ENCODE peak calls at places on chromosomes 13 and 19, in four cellular contexts. V, Y, Z and E are unnamed samples.
A peak's percentile ranks its signal among the peaks of the same experiment; 100 is the strongest.

GRCh38 chr13:36344173-36344572 is 2.0 kb downstream of the SPART start:
- DNase-seq in V (no peak), Y (no peak), Z (no peak), E (peak; percentile 80)

GRCh38 chr13:107205318-107206112 is 637.6 kb upstream of the ARGLU1 start:
- DNase-seq in V (no peak), Y (peak; percentile 14), Z (peak; percentile 76), E (peak; percentile 76)

GRCh38 chr13:43127103-43127817 is 103.9 kb downstream of the DNAJC15 start:
- DNase-seq in V (no peak), Y (no peak), Z (no peak), E (no peak)

GRCh38 chr19:4066176-4066606 is 508 bp downstream of the ZBTB7A start:
- DNase-seq in V (no peak), Y (peak; percentile 71), Z (no peak), E (no peak)

GRCh38 chr13:84446972-84447700 is 564.9 kb upstream of the SLITRK1 start:
- DNase-seq in V (no peak), Y (no peak), Z (no peak), E (peak; percentile 7)

GRCh38 chr19:20661150-20661819 is at the start of gene ZNF626:
- DNase-seq in V (peak; percentile 95), Y (peak; percentile 94), Z (peak; percentile 87), E (peak; percentile 62)

GRCh38 chr19:32902448-32902847 is 32.9 kb upstream of the SLC7A9 start:
- DNase-seq in V (no peak), Y (no peak), Z (no peak), E (no peak)

GRCh38 chr13:48222358-48223015 is 10.5 kb upstream of the ITM2B start:
- DNase-seq in V (no peak), Y (no peak), Z (no peak), E (no peak)

GRCh38 chr13:92362717-92363116 is 863.9 kb upstream of the GPC6 start:
- DNase-seq in V (no peak), Y (no peak), Z (no peak), E (no peak)

GRCh38 chr13:79779761-79780160 is 298.8 kb downstream of the NDFIP2 start:
- DNase-seq in V (peak; percentile 29), Y (no peak), Z (no peak), E (peak; percentile 26)

GRCh38 chr19:3682741-3683404 is 17.4 kb downstream of the PIP5K1C start:
- DNase-seq in V (no peak), Y (no peak), Z (no peak), E (no peak)

GRCh38 chr19:54373781-54374266 is 9.1 kb upstream of the LAIR1 start:
- DNase-seq in V (no peak), Y (no peak), Z (no peak), E (no peak)

GRCh38 chr19:50817941-50818858 is 5.4 kb downstream of the KLK1 start:
- DNase-seq in V (no peak), Y (no peak), Z (peak; percentile 49), E (peak; percentile 53)

GRCh38 chr13:96671073-96671472 is 323.2 kb downstream of the OXGR1 start:
- DNase-seq in V (no peak), Y (no peak), Z (no peak), E (no peak)

GRCh38 chr13:76971215-76971614 is 20.7 kb upstream of the CLN5 start:
- DNase-seq in V (no peak), Y (no peak), Z (no peak), E (no peak)

GRCh38 chr13:94548382-94549240 is 47.3 kb downstream of the TGDS start:
- DNase-seq in V (peak; percentile 7), Y (peak; percentile 13), Z (no peak), E (peak; percentile 53)

GRCh38 chr19:51108805-51109146 is 567 bp upstream of the CTU1 start:
- DNase-seq in V (no peak), Y (no peak), Z (no peak), E (no peak)

GRCh38 chr19:4038661-4039096 is 28.0 kb downstream of the ZBTB7A start:
- DNase-seq in V (no peak), Y (no peak), Z (no peak), E (no peak)

GRCh38 chr19:5665781-5666513 is 14.4 kb downstream of the MICOS13 start:
- DNase-seq in V (no peak), Y (no peak), Z (no peak), E (no peak)

GRCh38 chr19:3266792-3267469 is 42.5 kb downstream of the CELF5 start:
- DNase-seq in V (no peak), Y (no peak), Z (no peak), E (peak; percentile 78)